ENCODE peak calls at places on chromosomes 4 and X, in eight cellular contexts. K, E, V, Z, P, H, J and L are unnamed samples. For H3K36me3, the result is how much of the 10 kb centered on the place peaks cover.

GRCh38 chr4:185123479-185123878 is 19.6 kb upstream of the SLC25A4 start:
- DNase-seq in K (no peak), E (no peak), V (no peak), Z (no peak), P (no peak), H (no peak), J (no peak), L (no peak)

GRCh38 chr4:83128235-83128929 is 13.9 kb upstream of the PLAC8 start:
- DNase-seq in K (no peak), E (peak), V (no peak), Z (no peak), P (no peak), H (peak), J (peak), L (no peak)

GRCh38 chrX:150239946-150240642 is 123.0 kb upstream of the MAMLD1 start:
- DNase-seq in K (no peak), E (no peak), V (no peak), Z (no peak), P (no peak), H (no peak), J (no peak), L (no peak)

GRCh38 chr4:71366776-71367175 is 28.0 kb downstream of the SLC4A4 start:
- DNase-seq in K (no peak), E (no peak), V (no peak), Z (no peak), P (no peak), H (no peak), J (no peak), L (no peak)

GRCh38 chr4:17811078-17811603 is 362 bp downstream of the NCAPG start:
- DNase-seq in K (no peak), E (no peak), V (no peak), Z (no peak), P (no peak), H (no peak), J (peak), L (no peak)

GRCh38 chrX:40318076-40318475 is 220.3 kb upstream of the BCOR start:
- DNase-seq in K (no peak), E (no peak), V (no peak), Z (no peak), P (no peak), H (no peak), J (no peak), L (no peak)

GRCh38 chr4:55291227-55291629 is 54.8 kb upstream of the SRD5A3 start:
- DNase-seq in K (no peak), E (no peak), V (no peak), Z (no peak), P (no peak), H (no peak), J (peak), L (no peak)

GRCh38 chr4:153131478-153132069 is 72.7 kb upstream of the TRIM2 start:
- DNase-seq in K (no peak), E (no peak), V (no peak), Z (no peak), P (no peak), H (no peak), J (no peak), L (no peak)

GRCh38 chr4:127251423-127251822 is 381.3 kb upstream of the INTU start:
- DNase-seq in K (no peak), E (peak), V (no peak), Z (no peak), P (no peak), H (no peak), J (peak), L (no peak)

GRCh38 chrX:104351173-104351769 is 96.5 kb upstream of the ESX1 start:
- DNase-seq in K (peak), E (peak), V (no peak), Z (no peak), P (no peak), H (no peak), J (peak), L (no peak)

GRCh38 chrX:98480606-98481005 is 1596.9 kb downstream of the RPA4 start:
- DNase-seq in K (no peak), E (peak), V (no peak), Z (no peak), P (no peak), H (no peak), J (no peak), L (no peak)

GRCh38 chr4:155734065-155734464 is 24.8 kb upstream of the GUCY1B1 start:
- DNase-seq in K (no peak), E (no peak), V (no peak), Z (no peak), P (no peak), H (no peak), J (peak), L (no peak)

GRCh38 chr4:69147334-69147733 is 51.1 kb downstream of the UGT2B7 start:
- DNase-seq in K (no peak), E (no peak), V (no peak), Z (no peak), P (no peak), H (no peak), J (no peak), L (no peak)

GRCh38 chr4:175330652-175331051 is 412.5 kb downstream of the ADAM29 start:
- DNase-seq in K (no peak), E (peak), V (no peak), Z (no peak), P (no peak), H (no peak), J (peak), L (no peak)

GRCh38 chr4:89681219-89681618 is 155.7 kb downstream of the SNCA start:
- DNase-seq in K (no peak), E (peak), V (no peak), Z (no peak), P (no peak), H (no peak), J (no peak), L (no peak)

GRCh38 chrX:107675823-107676555 is 47.7 kb downstream of the PRPS1 start:
- DNase-seq in K (no peak), E (peak), V (no peak), Z (peak), P (no peak), H (no peak), J (peak), L (no peak)

DNA sequence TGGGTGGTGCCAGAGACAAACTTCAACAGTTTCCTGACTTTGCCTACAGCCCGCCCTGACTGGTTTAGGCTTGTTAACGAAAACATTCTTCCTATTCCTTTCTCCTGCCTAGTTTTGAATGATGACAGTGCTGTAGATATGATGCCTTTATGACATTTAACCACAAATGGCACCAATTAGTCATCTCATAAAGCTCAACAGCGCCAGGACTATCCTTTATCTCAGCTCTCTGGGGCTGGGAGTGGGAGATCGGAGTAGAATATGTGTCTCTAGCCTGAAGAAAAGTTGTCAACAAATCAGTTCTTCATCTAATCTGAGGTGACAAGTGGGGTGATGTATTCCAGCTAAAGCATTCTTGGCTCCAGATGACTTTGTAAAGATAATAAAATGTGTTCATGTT is 64.6 kb upstream of the SH3RF1 start:
- DNase-seq in K (no peak), E (peak), V (no peak), Z (no peak), P (no peak), H (no peak), J (peak), L (no peak)
- H3K4me3 ChIP-seq in K (no peak), E (no peak), V (no peak), Z (no peak), P (no peak), H (no peak), J (no peak), L (no peak)

GRCh38 chrX:55754861-55755294 is 37.3 kb downstream of the RRAGB start:
- DNase-seq in K (peak), E (no peak), V (peak), Z (no peak), P (no peak), H (no peak), J (no peak), L (no peak)

GRCh38 chrX:55750256-55750655 is 32.7 kb downstream of the RRAGB start:
- DNase-seq in K (no peak), E (no peak), V (no peak), Z (no peak), P (no peak), H (no peak), J (no peak), L (no peak)
- H3K36me3 ChIP-seq in K (under half), E (under half), V (under half), Z (under half), P (under half), H (under half), J (under half), L (under half)

GRCh38 chrX:8845060-8845459 is 43.9 kb upstream of the FAM9A start:
- DNase-seq in K (no peak), E (no peak), V (no peak), Z (no peak), P (no peak), H (no peak), J (peak), L (no peak)
- TF ChIP-seq CTCF in K (no peak), E (no peak), V (no peak), Z (no peak), P (no peak), H (no peak), J (peak), L (no peak)

DNA sequence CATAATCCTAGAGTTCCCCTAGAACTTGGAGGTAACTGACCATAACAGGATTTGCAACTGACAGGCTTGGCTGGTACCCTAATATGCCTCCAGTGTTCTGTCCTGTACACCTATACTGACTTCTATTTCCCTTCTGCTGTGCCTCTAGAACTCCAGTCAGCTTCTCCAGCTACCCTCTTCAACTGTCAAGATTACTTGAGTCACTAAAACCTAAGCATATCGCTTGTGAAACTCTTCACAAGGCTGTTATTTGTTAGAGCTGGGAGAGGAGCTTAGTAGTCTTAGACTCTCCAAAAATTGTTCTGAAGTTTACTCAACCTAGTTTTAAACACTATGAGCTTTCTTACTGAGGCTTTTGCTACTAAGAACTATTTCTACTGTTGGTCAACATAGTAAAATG is 52.0 kb downstream of the CCNG2 start:
- DNase-seq in K (no peak), E (no peak), V (no peak), Z (no peak), P (no peak), H (no peak), J (no peak), L (no peak)
- H3K4me3 ChIP-seq in K (no peak), E (no peak), V (no peak), Z (no peak), P (no peak), H (no peak), J (no peak), L (no peak)

GRCh38 chr4:57099363-57099762 is 10.8 kb downstream of the IGFBP7 start:
- DNase-seq in K (no peak), E (no peak), V (no peak), Z (no peak), P (no peak), H (no peak), J (no peak), L (no peak)

GRCh38 chr4:57100979-57101629 is 9.1 kb downstream of the IGFBP7 start:
- DNase-seq in K (no peak), E (no peak), V (no peak), Z (no peak), P (no peak), H (no peak), J (no peak), L (no peak)

GRCh38 chr4:57104706-57105560 is 5.3 kb downstream of the IGFBP7 start:
- DNase-seq in K (no peak), E (no peak), V (no peak), Z (no peak), P (no peak), H (no peak), J (no peak), L (no peak)

GRCh38 chr4:57103051-57103450 is 7.1 kb downstream of the IGFBP7 start:
- DNase-seq in K (peak), E (no peak), V (no peak), Z (no peak), P (no peak), H (no peak), J (no peak), L (no peak)

DNA sequence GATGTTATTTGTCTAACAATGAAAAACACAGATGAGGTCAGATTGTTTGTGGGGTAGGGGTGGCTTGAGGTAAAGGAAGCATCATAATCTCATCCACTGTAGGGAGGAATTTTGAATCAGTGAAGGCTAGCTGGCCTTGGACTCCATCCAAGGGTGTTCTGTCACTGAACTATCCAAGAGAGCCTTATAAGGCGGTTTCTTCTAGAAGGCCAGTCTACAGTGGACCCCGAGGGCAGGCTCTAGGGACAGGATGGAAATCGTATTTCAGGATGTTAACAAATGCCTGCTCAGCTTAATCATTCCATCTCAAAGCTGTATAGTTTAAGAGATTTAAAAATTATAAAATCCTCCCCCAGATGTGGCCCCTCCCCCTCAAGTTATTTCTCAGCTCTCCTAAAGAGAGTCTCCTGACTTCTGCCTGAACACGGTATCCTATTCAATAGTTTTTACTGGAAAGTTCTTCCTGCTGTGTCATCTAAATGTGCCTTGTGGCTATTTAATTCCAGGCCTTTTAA is 8.1 kb downstream of the IGFBP7 start:
- DNase-seq in K (peak), E (peak), V (no peak), Z (no peak), P (no peak), H (no peak), J (peak), L (no peak)
- H3K36me3 ChIP-seq in K (under half), E (under half), V (under half), Z (under half), P (under half), H (under half), J (under half), L (under half)

GRCh38 chr4:64361399-64361740 is 47.9 kb downstream of the TECRL start:
- DNase-seq in K (no peak), E (no peak), V (no peak), Z (no peak), P (no peak), H (no peak), J (no peak), L (no peak)

GRCh38 chr4:64353904-64354303 is 55.3 kb downstream of the TECRL start:
- DNase-seq in K (no peak), E (no peak), V (no peak), Z (no peak), P (no peak), H (no peak), J (no peak), L (no peak)

GRCh38 chr4:64360664-64361398 is 48.4 kb downstream of the TECRL start:
- DNase-seq in K (no peak), E (no peak), V (no peak), Z (no peak), P (no peak), H (no peak), J (no peak), L (no peak)

DNA sequence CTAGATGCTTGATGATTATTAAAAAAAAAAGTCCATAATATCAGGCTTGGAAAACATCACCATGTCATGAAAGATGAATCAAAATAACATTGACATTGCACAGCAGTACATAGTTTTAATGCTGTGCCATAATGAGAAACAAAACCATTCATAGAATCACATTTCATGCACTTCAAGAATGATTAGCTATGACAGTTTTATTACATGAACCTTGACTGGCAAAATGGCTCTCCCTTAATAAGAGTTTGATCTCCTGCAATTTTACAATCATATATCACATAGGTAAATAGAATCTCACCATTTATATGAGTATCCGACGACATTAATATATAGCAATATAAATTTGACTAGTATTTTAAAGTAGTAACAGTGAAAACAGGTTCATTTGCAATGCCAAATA is 49.8 kb downstream of the TECRL start:
- DNase-seq in K (no peak), E (no peak), V (no peak), Z (no peak), P (no peak), H (no peak), J (no peak), L (no peak)
- TF ChIP-seq CTCF in K (no peak), E (no peak), V (no peak), Z (no peak), P (no peak), H (no peak), J (no peak), L (no peak)

DNA sequence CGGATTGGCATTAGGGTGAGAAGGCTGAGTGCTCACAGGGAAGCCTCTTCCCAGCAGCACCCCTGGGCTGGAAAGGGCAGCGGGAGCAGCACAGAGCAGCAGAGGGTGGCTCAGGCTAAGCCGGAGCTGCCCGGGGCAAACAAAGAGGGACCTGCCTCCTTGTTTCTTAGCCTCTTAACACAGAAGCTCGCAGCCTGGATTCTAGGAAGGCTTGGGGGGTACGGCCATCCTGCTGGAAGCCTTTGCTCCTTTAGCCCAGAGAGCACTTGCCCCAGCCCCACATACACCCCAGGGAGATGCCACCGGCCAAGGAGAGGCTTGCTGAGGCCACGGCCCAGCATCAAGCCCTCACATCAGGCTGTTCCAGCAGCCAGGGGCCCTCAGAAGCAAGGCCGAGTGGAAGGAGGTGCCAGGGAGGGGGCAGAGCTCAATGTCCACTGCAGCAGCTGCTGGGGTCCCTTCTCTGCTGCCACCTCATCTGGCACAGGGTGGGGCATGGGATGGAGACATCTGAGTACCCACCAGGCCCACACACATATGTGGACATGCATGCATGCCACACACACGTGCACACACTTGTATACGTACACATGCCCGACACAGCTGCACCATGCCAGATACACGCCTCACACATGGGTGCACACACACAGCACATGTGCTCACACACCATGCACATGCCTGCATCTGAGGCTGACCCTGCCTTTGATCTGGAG is 20.3 kb upstream of the SPON2 start:
- DNase-seq in K (no peak), E (no peak), V (peak), Z (no peak), P (peak), H (peak), J (no peak), L (peak)
- H3K4me3 ChIP-seq in K (no peak), E (no peak), V (no peak), Z (no peak), P (no peak), H (no peak), J (no peak), L (no peak)

DNA sequence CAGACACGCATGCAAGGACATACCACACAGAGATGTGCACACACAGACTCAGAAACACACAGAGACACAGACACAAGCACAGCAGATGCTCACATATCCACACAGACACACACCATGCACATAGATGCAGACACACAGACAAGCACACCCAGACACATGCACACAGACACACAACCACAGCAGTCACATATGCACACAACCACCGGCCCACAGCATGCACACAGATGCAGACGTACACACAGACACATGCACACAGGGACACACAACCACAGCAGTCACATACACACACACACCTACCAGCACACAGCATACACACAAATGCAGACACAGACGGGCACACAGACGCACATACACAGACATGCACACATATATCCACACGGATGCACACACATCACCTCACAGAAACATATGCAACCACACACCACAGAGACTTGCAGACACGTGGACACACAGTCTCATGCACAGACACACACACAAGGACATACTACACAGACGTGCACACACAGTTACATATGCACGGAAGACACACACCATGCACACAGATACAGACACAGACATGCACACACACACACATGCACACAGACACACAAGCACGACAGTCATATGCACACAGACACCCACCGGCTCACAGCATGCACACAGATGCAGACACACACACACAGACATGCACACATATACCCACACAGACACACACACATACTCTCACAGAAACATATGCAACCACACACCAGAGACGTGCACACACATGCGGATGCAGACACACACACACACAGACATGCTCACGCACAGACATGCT is 25.2 kb upstream of the SLC25A6 start:
- DNase-seq in K (no peak), E (no peak), V (no peak), Z (no peak), P (no peak), H (no peak), J (no peak), L (peak)
- H3K36me3 ChIP-seq in K (under half), E (under half), V (under half), Z (half or more), P (under half), H (under half), J (under half), L (under half)